ENCODE peak calls at places on chromosomes 6 and 20, in six cellular contexts. D, O, A, U, T and W are unnamed samples.

GRCh38 chr6:165864925-165865324 is 201.9 kb upstream of the PDE10A start:
- DNase-seq in U (no peak), T (no peak), O (no peak), D (no peak), A (no peak), W (no peak)

GRCh38 chr6:3356056-3356823 is 97.5 kb downstream of the PSMG4 start:
- DNase-seq in O (peak; percentile 81), T (peak; percentile 78), D (peak; percentile 77), U (peak; percentile 60), A (peak; percentile 71), W (peak; percentile 65)

GRCh38 chr6:91193446-91193845 is 606.6 kb upstream of the MAP3K7 start:
- DNase-seq in U (no peak), O (no peak), D (no peak), A (no peak), T (no peak), W (no peak)

GRCh38 chr6:2794171-2794730 is 29.1 kb downstream of the WRNIP1 start:
- DNase-seq in T (no peak), O (no peak), D (no peak), A (no peak), U (no peak), W (no peak)

GRCh38 chr20:5933802-5934436 is 16.4 kb downstream of the TRMT6 start:
- DNase-seq in O (peak; percentile 48), A (peak; percentile 18), D (peak; percentile 26), T (peak; percentile 21), U (no peak), W (peak; percentile 71)

GRCh38 chr6:39335780-39336541 is 13.5 kb upstream of the KCNK16 start:
- DNase-seq in U (no peak), T (no peak), D (no peak), O (no peak), A (no peak), W (no peak)

GRCh38 chr6:97203343-97203742 is 79.7 kb downstream of the MMS22L start:
- DNase-seq in U (no peak), T (peak; percentile 3), A (no peak), O (peak; percentile 39), D (no peak), W (no peak)

GRCh38 chr6:34580707-34581560 is 24.8 kb upstream of the SPDEF start:
- DNase-seq in A (no peak), U (no peak), T (no peak), O (peak; percentile 64), D (no peak), W (no peak)

GRCh38 chr20:31913431-31914157 is 38.3 kb downstream of the PDRG1 start:
- DNase-seq in A (no peak), T (no peak), U (no peak), D (no peak), O (no peak), W (no peak)

GRCh38 chr20:19757487-19757972 is 528 bp upstream of the RIN2 start:
- DNase-seq in A (no peak), U (no peak), T (no peak), O (peak; percentile 82), D (no peak), W (peak; percentile 60)

GRCh38 chr6:44006123-44006871 is 121.0 kb downstream of the MRPL14 start:
- DNase-seq in A (no peak), D (no peak), U (no peak), O (no peak), T (no peak), W (no peak)

GRCh38 chr6:44569931-44570385 is 182.5 kb downstream of the CDC5L start:
- DNase-seq in U (no peak), T (no peak), D (no peak), A (no peak), O (no peak), W (no peak)

GRCh38 chr20:408843-409696 is 971 bp downstream of the RBCK1 start:
- DNase-seq in U (no peak), T (peak; percentile 18), D (no peak), A (no peak), O (no peak), W (no peak)

GRCh38 chr6:55955684-55956083 is 80.3 kb upstream of the BMP5 start:
- DNase-seq in O (no peak), A (no peak), U (no peak), T (no peak), D (no peak), W (no peak)

GRCh38 chr6:24043848-24044247 is 82.2 kb upstream of the NRSN1 start:
- DNase-seq in A (no peak), D (no peak), T (no peak), U (no peak), O (no peak), W (no peak)

GRCh38 chr20:35968930-35969329 is 540 bp downstream of the CNBD2 start:
- DNase-seq in U (no peak), D (no peak), T (no peak), O (no peak), A (no peak), W (no peak)

GRCh38 chr20:10508468-10509251 is 73.6 kb downstream of the SLX4IP start:
- DNase-seq in U (no peak), O (peak; percentile 53), D (no peak), T (peak; percentile 34), A (no peak), W (no peak)

GRCh38 chr6:1391692-1392309 is 2.4 kb downstream of the FOXF2 start:
- DNase-seq in A (no peak), T (no peak), O (no peak), U (no peak), D (no peak), W (no peak)

GRCh38 chr6:130240232-130240631 is 17.5 kb upstream of the SAMD3 start:
- DNase-seq in O (no peak), A (no peak), T (no peak), U (no peak), D (no peak), W (no peak)

GRCh38 chr6:155219858-155220301 is 43.9 kb upstream of the CLDN20 start:
- DNase-seq in A (no peak), D (no peak), O (no peak), U (no peak), T (no peak), W (no peak)

GRCh38 chr20:38127011-38127621 is 38.0 kb downstream of the TGM2 start:
- DNase-seq in D (no peak), T (peak; percentile 86), O (no peak), A (no peak), U (no peak), W (no peak)

GRCh38 chr6:142857609-142858195 is 87.3 kb downstream of the HIVEP2 start:
- DNase-seq in T (no peak), O (no peak), A (no peak), D (no peak), U (no peak), W (no peak)

GRCh38 chr20:53706008-53706481 is 112.4 kb upstream of the ZNF217 start:
- DNase-seq in A (no peak), O (no peak), U (no peak), T (no peak), D (no peak), W (no peak)

GRCh38 chr6:162957062-162957461 is 229.3 kb downstream of the PACRG start:
- DNase-seq in T (no peak), A (no peak), D (no peak), O (no peak), U (no peak), W (no peak)

GRCh38 chr6:162952343-162952871 is 224.6 kb downstream of the PACRG start:
- DNase-seq in D (no peak), U (no peak), O (peak; percentile 24), A (no peak), T (no peak), W (no peak)
- TF ChIP-seq TAF1 in D (no peak), U (no peak), O (no peak), A (no peak), T (no peak), W (no peak)

GRCh38 chr6:84625510-84625909 is 138.9 kb downstream of the TBX18 start:
- DNase-seq in D (no peak), O (no peak), T (no peak), A (no peak), U (no peak), W (no peak)
- TF ChIP-seq TAF1 in D (no peak), O (no peak), T (no peak), A (no peak), U (no peak), W (no peak)

GRCh38 chr6:302760-303159 is 10.5 kb downstream of the DUSP22 start:
- DNase-seq in U (no peak), D (no peak), T (no peak), A (no peak), O (no peak), W (no peak)
- TF ChIP-seq TAF1 in U (no peak), D (no peak), T (no peak), A (no peak), O (no peak), W (no peak)

DNA sequence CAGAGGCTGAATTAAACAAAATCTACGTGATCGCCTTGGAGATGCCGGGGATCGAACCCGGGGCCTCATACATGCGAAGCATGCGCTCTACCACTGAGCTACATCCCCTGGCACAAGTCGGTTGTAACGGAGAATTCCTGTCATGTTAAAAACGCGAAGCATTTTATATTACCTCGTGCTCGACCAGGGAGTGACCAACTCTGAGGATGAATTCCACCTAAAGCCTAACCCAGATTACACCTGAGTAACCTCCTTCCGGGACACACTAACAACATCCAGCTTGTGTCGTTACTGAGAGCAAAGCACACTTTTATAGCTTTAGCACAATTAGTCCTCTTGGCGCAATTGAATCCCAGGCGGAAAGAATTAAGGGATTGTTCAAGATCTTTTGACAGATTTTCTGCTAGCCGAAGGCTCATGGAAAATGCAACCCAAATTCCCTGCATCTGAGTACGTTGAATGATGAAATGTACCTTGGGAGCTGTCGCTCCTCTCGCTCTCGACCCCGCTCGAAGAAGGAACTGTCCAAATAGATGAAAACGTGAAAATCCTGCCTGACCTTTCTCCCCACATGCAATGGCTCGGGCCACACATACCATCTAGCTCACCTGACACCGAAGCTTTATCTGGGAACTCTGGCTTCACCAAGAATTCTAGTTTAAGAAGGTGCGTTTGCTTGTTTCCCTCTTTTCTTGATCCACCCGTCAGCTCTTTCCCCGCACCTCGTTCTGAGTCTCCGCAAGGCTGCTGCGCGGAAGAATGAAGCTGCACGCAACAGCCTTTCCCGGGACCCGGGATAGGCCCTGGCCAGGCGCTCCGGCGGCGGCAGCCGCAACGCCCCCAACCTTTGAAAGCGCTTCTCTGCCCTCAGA is 148.4 kb downstream of the GPX5 start:
- DNase-seq in D (peak; percentile 48), U (no peak), O (peak; percentile 75), T (no peak), A (peak; percentile 30), W (peak; percentile 75)
- TF ChIP-seq TAF1 in D (no peak), U (no peak), O (no peak), T (no peak), A (no peak), W (no peak)

DNA sequence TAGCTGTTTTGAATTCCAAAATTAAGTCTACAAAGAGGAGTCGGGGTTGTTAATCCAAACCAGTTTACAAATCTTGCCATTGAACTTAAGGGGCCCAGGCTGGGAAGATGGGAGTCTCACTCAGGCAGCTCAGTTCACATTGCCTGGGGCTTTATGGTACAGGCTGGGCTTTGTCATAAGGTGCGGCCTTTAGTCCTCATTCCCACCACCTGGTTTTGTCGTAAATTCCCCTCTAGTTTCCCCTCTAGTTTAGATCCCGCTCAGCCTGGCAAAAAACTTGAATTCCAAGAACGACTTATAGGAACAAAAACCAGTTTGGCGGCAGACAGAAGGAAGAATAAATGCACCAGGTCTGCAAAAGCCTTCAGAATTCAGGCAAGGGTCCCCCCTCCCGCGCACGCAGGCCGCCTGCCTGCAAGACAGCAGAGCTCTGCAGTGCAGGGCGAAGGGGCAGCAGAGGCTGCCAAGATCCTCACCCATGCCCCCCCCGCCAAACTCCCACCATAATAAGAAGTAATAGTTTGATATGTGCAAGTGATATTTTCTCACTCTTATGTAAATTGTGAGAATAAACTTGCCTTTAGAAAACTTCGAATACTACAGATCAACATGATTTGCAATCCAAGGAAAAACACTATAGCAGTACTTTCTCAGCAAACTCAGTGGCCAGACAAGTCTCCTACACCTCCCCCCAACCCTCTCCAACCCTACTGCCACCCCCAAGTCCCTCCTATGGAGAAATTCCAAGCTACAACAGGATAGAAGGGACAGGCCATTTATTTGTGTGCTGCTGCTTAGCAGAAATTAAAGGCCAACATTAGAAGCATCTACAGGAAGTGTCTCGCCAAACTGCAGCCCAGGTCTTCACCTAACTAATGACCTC is 4.0 kb downstream of the BMP7 start:
- DNase-seq in O (no peak), U (no peak), T (no peak), D (no peak), A (no peak), W (no peak)
- TF ChIP-seq TAF1 in O (no peak), U (no peak), T (no peak), D (no peak), A (no peak), W (no peak)